ENCODE peak calls at places on chromosomes 12 and 14, in four cellular contexts. N is lower lobe of right lung, M is psoas muscle, V is choroid plexus epithelial cell. Y is an unnamed sample.

GRCh38 chr12:125220404-125221273 is 155.4 kb downstream of the AACS start:
- DNase-seq in N (no peak), M (no peak), V (peak), Y (peak)

GRCh38 chr14:61145258-61145902 is 135.8 kb downstream of the TMEM30B start:
- DNase-seq in N (no peak), M (no peak), V (peak), Y (peak)

GRCh38 chr14:66070542-66071319 is 415.4 kb upstream of the CCDC196 start:
- DNase-seq in N (no peak), M (no peak), V (peak), Y (peak)

GRCh38 chr12:122031342-122032216 is 9.9 kb downstream of the BCL7A start:
- DNase-seq in N (peak), M (no peak), V (peak), Y (peak)

GRCh38 chr12:127620956-127621355 is 646.0 kb upstream of the TMEM132C start:
- DNase-seq in N (no peak), M (no peak), V (no peak), Y (no peak)

GRCh38 chr14:60648934-60649814 is at the start of gene SIX1:
- DNase-seq in N (peak), M (peak), V (peak), Y (peak)

GRCh38 chr12:103947871-103948555 is 17.7 kb upstream of the TDG start:
- DNase-seq in N (no peak), M (no peak), V (peak), Y (peak)

GRCh38 chr14:102993523-102993922 is 63.8 kb downstream of the CDC42BPB start:
- DNase-seq in N (no peak), M (no peak), V (peak), Y (peak)

GRCh38 chr14:24108336-24108874 is 6.2 kb upstream of the DCAF11 start:
- DNase-seq in N (no peak), M (no peak), V (no peak), Y (no peak)

GRCh38 chr14:24674204-24674970 is 40.4 kb upstream of the GZMB start:
- DNase-seq in N (no peak), M (no peak), V (no peak), Y (no peak)

GRCh38 chr14:73627033-73627432 is 14.7 kb downstream of the ACOT6 start:
- DNase-seq in N (no peak), M (no peak), V (no peak), Y (no peak)

GRCh38 chr12:42981379-42981778 is 391.8 kb upstream of the PRICKLE1 start:
- DNase-seq in N (no peak), M (no peak), V (peak), Y (peak)

GRCh38 chr12:59396941-59397340 is 198.9 kb upstream of the SLC16A7 start:
- DNase-seq in N (no peak), M (no peak), V (no peak), Y (no peak)

GRCh38 chr14:106094654-106095189 is 568.3 kb downstream of the TMEM121 start:
- DNase-seq in N (no peak), M (no peak), V (no peak), Y (no peak)

GRCh38 chr14:67911506-67911905 is 91.9 kb downstream of the RAD51B start:
- DNase-seq in N (no peak), M (no peak), V (peak), Y (no peak)

DNA sequence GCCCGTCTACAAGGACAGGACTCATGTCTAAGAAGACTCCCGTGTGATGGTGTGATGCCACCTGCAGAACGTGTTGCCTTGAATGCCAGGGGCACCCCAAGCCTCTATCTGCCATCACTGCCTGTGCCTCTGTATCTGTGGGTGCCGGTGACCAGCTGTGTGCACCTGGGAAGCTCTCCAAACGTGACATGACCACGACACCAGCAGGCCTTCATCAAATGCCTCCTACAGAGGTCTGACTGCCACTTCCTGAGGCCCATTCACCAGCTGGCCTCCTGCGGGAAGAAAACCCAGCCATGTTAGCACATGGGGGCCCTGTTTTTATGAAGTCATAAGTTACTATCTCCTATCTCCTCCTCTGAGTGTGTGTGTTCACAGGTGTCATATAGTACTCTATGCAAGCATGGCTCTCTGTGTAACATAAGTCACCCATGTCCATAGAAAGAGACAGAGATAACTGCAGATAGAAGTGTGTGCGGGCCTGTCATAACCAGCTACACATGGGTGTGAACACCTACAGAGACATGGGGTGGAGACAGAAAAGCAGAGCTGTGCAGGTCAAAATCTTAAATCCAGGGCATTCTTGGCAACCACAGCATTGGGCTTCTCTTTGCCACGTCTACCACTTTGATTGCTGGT is 18.3 kb upstream of the SERPINA4 start:
- DNase-seq in N (no peak), M (no peak), V (no peak), Y (no peak)
- H3K4me3 ChIP-seq in N (no peak), M (no peak), V (no peak), Y (no peak)

GRCh38 chr14:59018460-59018859 is 170.0 kb upstream of the DAAM1 start:
- DNase-seq in N (no peak), M (no peak), V (no peak), Y (no peak)

GRCh38 chr14:59020382-59020781 is 168.1 kb upstream of the DAAM1 start:
- DNase-seq in N (no peak), M (no peak), V (peak), Y (peak)

GRCh38 chr14:59017285-59017965 is 171.0 kb upstream of the DAAM1 start:
- DNase-seq in N (no peak), M (no peak), V (no peak), Y (no peak)

GRCh38 chr14:59022144-59022543 is 166.3 kb upstream of the DAAM1 start:
- DNase-seq in N (no peak), M (no peak), V (no peak), Y (peak)

GRCh38 chr14:59018978-59019377 is 169.5 kb upstream of the DAAM1 start:
- DNase-seq in N (no peak), M (no peak), V (peak), Y (peak)
- TF ChIP-seq CTCF in N (peak), M (no peak), V (peak), Y (peak)

DNA sequence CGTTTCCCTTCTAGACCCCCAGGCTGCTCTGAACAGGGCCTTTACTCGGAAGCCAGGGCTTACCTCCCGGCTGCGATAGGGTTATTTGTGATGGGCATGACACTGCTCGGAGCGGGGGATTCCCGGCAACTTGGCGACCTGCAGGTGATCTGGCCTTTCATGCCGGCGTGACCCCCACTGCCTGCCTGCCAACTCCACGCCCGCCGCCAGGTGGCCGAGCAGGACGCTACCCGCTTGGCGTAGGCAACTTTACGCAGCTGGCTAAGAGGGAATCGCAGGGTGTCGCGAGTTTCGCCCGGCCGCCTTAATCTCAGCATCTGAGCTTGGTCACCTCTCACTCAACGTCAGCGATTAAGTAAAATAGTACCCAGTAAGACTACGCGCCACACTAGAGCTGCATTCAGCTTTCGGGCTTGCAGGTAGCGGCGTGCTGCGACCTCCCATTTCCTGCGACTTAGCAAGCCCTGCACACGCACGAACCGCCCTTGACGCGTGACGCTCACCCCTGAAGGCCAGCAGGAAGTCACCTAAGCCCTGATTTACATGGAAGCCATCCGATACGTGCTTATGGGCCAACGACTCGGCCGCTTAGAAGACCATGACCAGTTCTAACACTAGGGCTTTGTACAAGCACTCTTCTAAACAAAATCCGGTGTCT is 33.3 kb downstream of the WBP11 start:
- DNase-seq in N (peak), M (peak), V (peak), Y (peak)
- H3K4me3 ChIP-seq in N (peak), M (peak), V (peak), Y (peak)

GRCh38 chr12:89355243-89356068 is 3.2 kb upstream of the DUSP6 start:
- DNase-seq in N (no peak), M (no peak), V (peak), Y (no peak)
- TF ChIP-seq CTCF in N (peak), M (no peak), V (peak), Y (no peak)

DNA sequence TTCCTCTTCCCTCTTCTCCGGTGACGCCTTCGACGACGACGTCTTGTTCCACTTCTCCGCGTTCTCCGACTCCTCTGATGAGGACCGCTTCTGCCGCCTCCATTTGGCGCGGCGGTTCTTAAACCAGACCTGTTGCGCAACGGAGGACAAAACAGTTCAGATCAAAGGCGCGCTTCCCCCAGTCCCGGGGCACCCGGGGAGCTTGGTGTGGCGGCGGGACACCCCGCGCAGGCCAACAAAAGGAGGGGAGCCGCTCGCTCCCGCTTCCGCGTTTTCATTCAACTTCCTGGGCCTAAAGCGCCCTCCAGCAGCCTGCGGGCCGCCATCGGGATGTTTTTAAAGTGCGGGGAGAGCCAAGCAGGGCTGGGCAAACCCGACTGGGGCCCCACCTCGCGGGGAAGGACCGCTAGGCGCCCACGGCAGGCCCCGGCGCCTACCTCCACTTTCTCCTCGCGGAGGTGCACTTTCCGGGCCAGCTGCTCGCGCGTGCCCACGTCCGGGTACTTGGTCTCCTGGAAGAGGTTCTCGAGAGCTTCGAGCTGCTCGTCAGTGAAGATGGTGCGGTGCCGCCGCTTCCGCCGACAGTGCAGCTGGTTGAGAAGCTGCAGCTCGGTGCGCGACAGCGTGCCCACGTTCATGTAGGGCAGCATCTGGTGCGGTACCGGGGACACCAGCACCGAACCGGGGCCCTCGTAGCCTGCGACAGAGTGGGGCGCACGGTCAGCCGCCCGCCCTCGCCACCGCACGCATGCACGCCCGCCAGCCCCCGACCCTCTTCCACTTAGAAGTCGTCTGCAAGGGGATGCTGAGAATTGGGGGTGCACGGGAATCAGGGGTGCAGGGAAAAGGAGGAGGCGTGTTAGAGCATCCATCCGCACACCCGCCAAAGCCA is 1.1 kb downstream of the GSC start:
- DNase-seq in N (no peak), M (peak), V (no peak), Y (peak)
- H3K4me3 ChIP-seq in N (peak), M (peak), V (no peak), Y (peak)

GRCh38 chr12:6275609-6276246 is 34.8 kb upstream of the PLEKHG6 start:
- DNase-seq in N (peak), M (no peak), V (no peak), Y (no peak)

GRCh38 chr12:6277982-6278438 is 32.5 kb upstream of the PLEKHG6 start:
- DNase-seq in N (peak), M (no peak), V (no peak), Y (no peak)

GRCh38 chr12:6278439-6279255 is 31.8 kb upstream of the PLEKHG6 start:
- DNase-seq in N (peak), M (peak), V (peak), Y (peak)

GRCh38 chr12:6276247-6276887 is 34.1 kb upstream of the PLEKHG6 start:
- DNase-seq in N (peak), M (no peak), V (no peak), Y (no peak)

DNA sequence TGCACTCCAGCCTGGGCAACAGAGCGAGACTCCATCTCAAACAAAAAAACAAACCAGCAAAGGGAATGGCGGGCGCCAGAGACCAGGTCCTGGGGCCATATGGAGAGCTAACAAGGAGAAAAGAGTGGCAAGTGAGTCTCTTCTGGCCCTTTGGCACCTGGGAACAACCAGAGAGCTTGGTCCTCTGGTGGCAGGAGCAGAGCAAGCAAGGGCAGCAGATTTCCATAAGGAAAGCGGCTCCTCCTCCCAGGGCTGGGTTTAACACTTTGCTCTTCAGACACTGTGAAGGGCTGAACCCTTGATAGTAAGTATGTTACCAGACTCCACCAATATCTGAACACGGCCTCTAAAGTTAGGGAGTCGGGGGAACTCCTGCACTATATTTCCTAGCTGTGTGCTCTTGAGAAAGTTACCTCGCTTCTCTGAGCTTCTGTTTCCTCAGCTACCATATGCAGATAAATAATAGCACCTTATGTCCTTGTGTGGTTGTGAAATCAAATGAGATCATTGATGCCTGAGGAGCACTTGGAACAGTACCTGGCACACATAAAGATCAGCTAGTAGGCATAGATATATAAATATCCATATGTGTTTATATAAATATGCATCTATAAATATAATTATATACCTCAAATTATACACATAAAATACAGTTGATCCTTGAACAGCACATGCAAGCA is 33.4 kb upstream of the PLEKHG6 start:
- DNase-seq in N (peak), M (no peak), V (no peak), Y (no peak)
- TF ChIP-seq CTCF in N (peak), M (no peak), V (no peak), Y (no peak)

GRCh38 chr12:31369712-31370521 is 44.0 kb upstream of the SINHCAF start:
- DNase-seq in N (no peak), M (peak), V (peak), Y (peak)
- H3K4me3 ChIP-seq in N (peak), M (peak), V (peak), Y (peak)

DNA sequence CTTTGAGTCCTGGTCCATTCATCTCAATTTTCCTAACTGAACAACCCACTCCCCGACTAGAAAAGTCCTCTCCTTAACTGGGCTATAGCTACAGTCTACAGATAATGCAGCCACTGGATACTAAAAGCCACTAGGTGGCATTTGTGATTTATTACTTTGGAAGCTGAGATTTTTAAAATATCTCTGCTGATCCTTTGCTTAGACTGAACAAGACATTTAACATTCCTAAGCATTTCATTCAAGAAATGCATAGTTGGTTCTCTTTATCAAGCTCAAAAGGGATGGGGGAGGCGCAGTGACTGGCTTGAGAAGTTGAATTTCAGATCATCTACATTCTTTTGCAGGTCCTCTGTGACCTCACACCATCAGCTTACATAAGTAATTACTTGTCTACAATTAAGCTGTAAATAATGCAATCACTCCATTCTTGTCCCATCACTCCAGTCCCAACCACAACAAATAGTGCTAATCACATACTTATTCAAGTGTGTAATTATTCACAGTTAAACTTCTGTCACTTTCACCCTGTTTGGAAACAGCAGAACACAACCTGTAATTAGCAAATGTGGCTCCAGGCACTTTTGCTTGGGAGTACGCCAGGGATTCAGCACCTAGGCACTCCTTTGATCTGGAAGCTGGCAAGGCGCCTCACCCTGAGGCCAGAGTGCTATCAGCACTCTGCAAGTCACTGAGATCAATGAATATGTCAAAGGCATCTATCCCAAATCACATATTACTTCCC is 203.5 kb downstream of the NOVA1 start:
- DNase-seq in N (no peak), M (no peak), V (peak), Y (peak)
- TF ChIP-seq CTCF in N (no peak), M (no peak), V (peak), Y (peak)

Y was measured in fibroblast of mammary gland.